ENCODE peak calls at places on chromosomes 3 and 15, in seven cellular contexts. One of them, this sample, is unnamed.

GRCh38 chr15:74402873-74403589 is 30.7 kb downstream of the SEMA7A start:
- DNase-seq in HFFc6: no peak
- DNase-seq in AG09309: no peak
- DNase-seq in heart right ventricle: peak
- DNase-seq in AG09319: no peak
- DNase-seq in Calu3: no peak
- DNase-seq in left lung: no peak
- DNase-seq in this sample: no peak

GRCh38 chr3:78907367-78907766 is 860.4 kb downstream of the ROBO1 start:
- DNase-seq in HFFc6: no peak
- DNase-seq in AG09309: no peak
- DNase-seq in heart right ventricle: no peak
- DNase-seq in AG09319: no peak
- DNase-seq in Calu3: no peak
- DNase-seq in left lung: no peak
- DNase-seq in this sample: no peak

GRCh38 chr3:65749066-65749465 is 289.7 kb downstream of the MAGI1 start:
- DNase-seq in HFFc6: no peak
- DNase-seq in AG09309: no peak
- DNase-seq in heart right ventricle: no peak
- DNase-seq in AG09319: no peak
- DNase-seq in Calu3: no peak
- DNase-seq in left lung: no peak
- DNase-seq in this sample: no peak

GRCh38 chr3:182913889-182914288 is 66.4 kb downstream of the DCUN1D1 start:
- DNase-seq in HFFc6: no peak
- DNase-seq in AG09309: no peak
- DNase-seq in heart right ventricle: no peak
- DNase-seq in AG09319: no peak
- DNase-seq in Calu3: no peak
- DNase-seq in left lung: no peak
- DNase-seq in this sample: no peak

GRCh38 chr15:68849477-68849876 is 28.8 kb upstream of the ANP32A start:
- DNase-seq in HFFc6: no peak
- DNase-seq in AG09309: no peak
- DNase-seq in heart right ventricle: no peak
- DNase-seq in AG09319: no peak
- DNase-seq in Calu3: no peak
- DNase-seq in left lung: no peak
- DNase-seq in this sample: no peak

GRCh38 chr3:115423170-115423569 is 200.1 kb upstream of the GAP43 start:
- DNase-seq in HFFc6: no peak
- DNase-seq in AG09309: no peak
- DNase-seq in heart right ventricle: no peak
- DNase-seq in AG09319: no peak
- DNase-seq in Calu3: no peak
- DNase-seq in left lung: no peak
- DNase-seq in this sample: no peak

GRCh38 chr3:183394150-183394549 is 34.3 kb downstream of the MCF2L2 start:
- DNase-seq in HFFc6: no peak
- DNase-seq in AG09309: no peak
- DNase-seq in heart right ventricle: no peak
- DNase-seq in AG09319: no peak
- DNase-seq in Calu3: no peak
- DNase-seq in left lung: no peak
- DNase-seq in this sample: no peak

GRCh38 chr15:77769700-77770099 is 137.0 kb upstream of the LINGO1 start:
- DNase-seq in HFFc6: no peak
- DNase-seq in AG09309: no peak
- DNase-seq in heart right ventricle: no peak
- DNase-seq in AG09319: no peak
- DNase-seq in Calu3: no peak
- DNase-seq in left lung: no peak
- DNase-seq in this sample: no peak

GRCh38 chr15:36863551-36863950 is 236.8 kb downstream of the MEIS2 start:
- DNase-seq in HFFc6: no peak
- DNase-seq in AG09309: no peak
- DNase-seq in heart right ventricle: no peak
- DNase-seq in AG09319: no peak
- DNase-seq in Calu3: no peak
- DNase-seq in left lung: no peak
- DNase-seq in this sample: no peak

GRCh38 chr15:92637621-92638020 is 18.0 kb downstream of the FAM174B start:
- DNase-seq in HFFc6: no peak
- DNase-seq in AG09309: no peak
- DNase-seq in heart right ventricle: peak
- DNase-seq in AG09319: no peak
- DNase-seq in Calu3: no peak
- DNase-seq in left lung: no peak
- DNase-seq in this sample: no peak

GRCh38 chr3:109803274-109803673 is 465.9 kb upstream of the DPPA4 start:
- DNase-seq in HFFc6: no peak
- DNase-seq in AG09309: no peak
- DNase-seq in heart right ventricle: no peak
- DNase-seq in AG09319: no peak
- DNase-seq in Calu3: no peak
- DNase-seq in left lung: no peak
- DNase-seq in this sample: no peak

GRCh38 chr3:130748520-130748919 is 1.9 kb upstream of the PIK3R4 start:
- DNase-seq in HFFc6: no peak
- DNase-seq in AG09309: no peak
- DNase-seq in heart right ventricle: no peak
- DNase-seq in AG09319: no peak
- DNase-seq in Calu3: no peak
- DNase-seq in left lung: no peak
- DNase-seq in this sample: no peak

GRCh38 chr3:111012388-111013248 is 59.0 kb upstream of the NECTIN3 start:
- DNase-seq in HFFc6: no peak
- DNase-seq in AG09309: no peak
- DNase-seq in heart right ventricle: no peak
- DNase-seq in AG09319: no peak
- DNase-seq in Calu3: peak
- DNase-seq in left lung: no peak
- DNase-seq in this sample: no peak
- TF ChIP-seq CTCF in HFFc6: no peak
- TF ChIP-seq CTCF in AG09309: peak
- TF ChIP-seq CTCF in heart right ventricle: peak
- TF ChIP-seq CTCF in AG09319: no peak
- TF ChIP-seq CTCF in Calu3: no peak
- TF ChIP-seq CTCF in left lung: no peak
- TF ChIP-seq CTCF in this sample: peak

GRCh38 chr3:127291114-127291513 is 3.3 kb upstream of the PRR20G start:
- DNase-seq in HFFc6: no peak
- DNase-seq in AG09309: no peak
- DNase-seq in heart right ventricle: no peak
- DNase-seq in AG09319: no peak
- DNase-seq in Calu3: no peak
- DNase-seq in left lung: no peak
- DNase-seq in this sample: no peak

GRCh38 chr3:127287840-127288239 is at the start of gene PRR20G:
- DNase-seq in HFFc6: no peak
- DNase-seq in AG09309: no peak
- DNase-seq in heart right ventricle: no peak
- DNase-seq in AG09319: no peak
- DNase-seq in Calu3: no peak
- DNase-seq in left lung: no peak
- DNase-seq in this sample: no peak

GRCh38 chr3:127288343-127288742 is 497 bp upstream of the PRR20G start:
- DNase-seq in HFFc6: no peak
- DNase-seq in AG09309: no peak
- DNase-seq in heart right ventricle: no peak
- DNase-seq in AG09319: no peak
- DNase-seq in Calu3: no peak
- DNase-seq in left lung: no peak
- DNase-seq in this sample: no peak

GRCh38 chr3:127289646-127290575 is 2.1 kb upstream of the PRR20G start:
- DNase-seq in HFFc6: peak
- DNase-seq in AG09309: no peak
- DNase-seq in heart right ventricle: no peak
- DNase-seq in AG09319: no peak
- DNase-seq in Calu3: no peak
- DNase-seq in left lung: no peak
- DNase-seq in this sample: no peak

GRCh38 chr3:127288921-127289645 is 1.2 kb upstream of the PRR20G start:
- DNase-seq in HFFc6: no peak
- DNase-seq in AG09309: no peak
- DNase-seq in heart right ventricle: no peak
- DNase-seq in AG09319: no peak
- DNase-seq in Calu3: no peak
- DNase-seq in left lung: no peak
- DNase-seq in this sample: no peak
- TF ChIP-seq CTCF in HFFc6: no peak
- TF ChIP-seq CTCF in AG09309: no peak
- TF ChIP-seq CTCF in heart right ventricle: no peak
- TF ChIP-seq CTCF in AG09319: no peak
- TF ChIP-seq CTCF in Calu3: no peak
- TF ChIP-seq CTCF in left lung: no peak
- TF ChIP-seq CTCF in this sample: no peak

GRCh38 chr15:48955370-48955769 is 8.3 kb downstream of the SHC4 start:
- DNase-seq in HFFc6: no peak
- DNase-seq in AG09309: no peak
- DNase-seq in heart right ventricle: no peak
- DNase-seq in AG09319: no peak
- DNase-seq in Calu3: no peak
- DNase-seq in left lung: no peak
- DNase-seq in this sample: no peak

GRCh38 chr15:48955967-48956366 is 7.8 kb downstream of the SHC4 start:
- DNase-seq in HFFc6: no peak
- DNase-seq in AG09309: no peak
- DNase-seq in heart right ventricle: no peak
- DNase-seq in AG09319: no peak
- DNase-seq in Calu3: no peak
- DNase-seq in left lung: no peak
- DNase-seq in this sample: no peak

DNA sequence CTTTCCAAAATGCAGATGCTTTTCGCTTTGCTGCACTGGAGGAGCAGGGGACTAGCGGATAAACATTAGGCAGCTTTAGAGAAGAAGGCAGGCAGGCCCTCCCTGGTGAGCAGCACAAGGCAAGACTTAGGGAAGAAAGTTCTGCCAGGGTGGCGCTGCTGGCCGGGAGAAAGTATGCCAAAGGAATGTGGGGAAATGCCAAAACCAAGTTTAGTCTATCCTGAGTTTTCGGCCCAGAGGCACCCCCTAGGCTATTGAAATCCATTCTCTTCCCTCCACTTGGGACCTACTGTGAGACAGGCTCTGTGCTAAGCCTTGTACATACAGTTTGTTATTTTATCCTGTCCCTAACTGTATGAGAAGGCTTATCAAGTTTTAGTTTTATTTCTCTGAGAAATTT is 9.2 kb downstream of the SHC4 start:
- DNase-seq in HFFc6: peak
- DNase-seq in AG09309: no peak
- DNase-seq in heart right ventricle: no peak
- DNase-seq in AG09319: no peak
- DNase-seq in Calu3: no peak
- DNase-seq in left lung: no peak
- DNase-seq in this sample: no peak
- TF ChIP-seq CTCF in HFFc6: no peak
- TF ChIP-seq CTCF in AG09309: peak
- TF ChIP-seq CTCF in heart right ventricle: no peak
- TF ChIP-seq CTCF in AG09319: peak
- TF ChIP-seq CTCF in Calu3: no peak
- TF ChIP-seq CTCF in left lung: no peak
- TF ChIP-seq CTCF in this sample: no peak

GRCh38 chr3:107578523-107578922 is 55.8 kb downstream of the BBX start:
- DNase-seq in HFFc6: no peak
- DNase-seq in AG09309: no peak
- DNase-seq in heart right ventricle: no peak
- DNase-seq in AG09319: no peak
- DNase-seq in Calu3: no peak
- DNase-seq in left lung: no peak
- DNase-seq in this sample: no peak
- TF ChIP-seq CTCF in HFFc6: no peak
- TF ChIP-seq CTCF in AG09309: no peak
- TF ChIP-seq CTCF in heart right ventricle: peak
- TF ChIP-seq CTCF in AG09319: no peak
- TF ChIP-seq CTCF in Calu3: no peak
- TF ChIP-seq CTCF in left lung: no peak
- TF ChIP-seq CTCF in this sample: no peak

DNA sequence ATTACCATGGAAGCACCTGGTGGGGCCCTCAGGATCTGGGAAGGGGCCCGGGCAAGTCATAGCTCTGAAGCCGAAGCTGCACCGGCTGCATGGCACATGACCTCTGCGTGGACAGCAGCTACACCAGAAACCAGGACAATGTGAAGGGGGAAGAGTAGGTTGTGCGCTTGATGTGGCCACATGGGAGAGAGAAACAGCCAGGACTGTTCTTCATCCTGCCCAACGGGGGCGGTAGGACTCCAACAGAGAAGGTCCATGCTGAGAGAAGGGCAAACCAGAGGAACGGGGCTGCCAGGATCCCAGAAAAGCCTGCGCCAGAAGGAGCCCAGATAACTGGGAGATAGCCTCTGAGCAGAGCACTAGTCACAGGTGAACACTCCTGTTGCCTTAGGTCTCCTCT is 54.9 kb upstream of the PRR20G start:
- DNase-seq in HFFc6: no peak
- DNase-seq in AG09309: no peak
- DNase-seq in heart right ventricle: no peak
- DNase-seq in AG09319: no peak
- DNase-seq in Calu3: no peak
- DNase-seq in left lung: no peak
- DNase-seq in this sample: no peak
- TF ChIP-seq CTCF in HFFc6: no peak
- TF ChIP-seq CTCF in AG09309: no peak
- TF ChIP-seq CTCF in heart right ventricle: no peak
- TF ChIP-seq CTCF in AG09319: no peak
- TF ChIP-seq CTCF in Calu3: no peak
- TF ChIP-seq CTCF in left lung: no peak
- TF ChIP-seq CTCF in this sample: no peak

DNA sequence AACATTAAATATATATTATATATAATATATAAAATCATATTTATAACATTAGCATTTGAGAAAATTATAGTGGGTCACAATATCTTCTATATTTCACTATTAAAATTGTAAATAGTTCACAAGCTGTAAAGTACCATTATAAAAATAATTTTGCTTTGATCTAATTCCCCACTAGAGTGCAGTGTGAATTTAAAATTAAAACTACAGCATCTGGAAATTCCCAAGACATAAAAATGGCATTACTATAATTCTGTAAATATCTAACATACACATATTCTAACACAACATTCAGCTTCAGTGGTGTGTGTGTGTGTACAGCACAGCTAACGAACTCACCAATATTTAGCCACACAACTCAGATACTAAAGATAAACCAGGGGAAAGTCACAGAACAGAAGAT is 424.9 kb upstream of the ZNF385D start:
- DNase-seq in HFFc6: no peak
- DNase-seq in AG09309: no peak
- DNase-seq in heart right ventricle: no peak
- DNase-seq in AG09319: no peak
- DNase-seq in Calu3: no peak
- DNase-seq in left lung: no peak
- DNase-seq in this sample: no peak
- TF ChIP-seq CTCF in HFFc6: peak
- TF ChIP-seq CTCF in AG09309: peak
- TF ChIP-seq CTCF in heart right ventricle: peak
- TF ChIP-seq CTCF in AG09319: peak
- TF ChIP-seq CTCF in Calu3: no peak
- TF ChIP-seq CTCF in left lung: no peak
- TF ChIP-seq CTCF in this sample: no peak

GRCh38 chr3:9146367-9147071 is 102.9 kb downstream of the SRGAP3 start:
- DNase-seq in HFFc6: no peak
- DNase-seq in AG09309: no peak
- DNase-seq in heart right ventricle: no peak
- DNase-seq in AG09319: no peak
- DNase-seq in Calu3: no peak
- DNase-seq in left lung: no peak
- DNase-seq in this sample: no peak
- TF ChIP-seq CTCF in HFFc6: no peak
- TF ChIP-seq CTCF in AG09309: no peak
- TF ChIP-seq CTCF in heart right ventricle: no peak
- TF ChIP-seq CTCF in AG09319: no peak
- TF ChIP-seq CTCF in Calu3: no peak
- TF ChIP-seq CTCF in left lung: no peak
- TF ChIP-seq CTCF in this sample: no peak

This sample was measured in progenitor cell of endocrine pancreas.